ENCODE peak calls at places on chromosomes 4 and X, in four cellular contexts. V is suprapubic skin, U is prostate gland, T is IMR-90. A is an unnamed sample.

GRCh38 chr4:89069481-89069880 is 12.5 kb upstream of the FAM13A start:
- DNase-seq in T (no peak), V (no peak), U (no peak), A (no peak)

GRCh38 chr4:8682296-8682695 is 89.7 kb downstream of the CPZ start:
- DNase-seq in U (no peak), T (no peak), V (no peak), A (no peak)

GRCh38 chrX:103220511-103221406 is 5.9 kb downstream of the BEX4 start:
- DNase-seq in V (no peak), U (no peak), T (no peak), A (no peak)

GRCh38 chr4:154004028-154004427 is 215.1 kb upstream of the SFRP2 start:
- DNase-seq in V (no peak), T (no peak), U (no peak), A (no peak)

GRCh38 chr4:93897559-93897958 is 69.0 kb downstream of the ATOH1 start:
- DNase-seq in T (no peak), V (no peak), U (no peak), A (peak; percentile 44)

GRCh38 chrX:107102980-107103379 is 15.6 kb downstream of the RBM41 start:
- DNase-seq in T (peak; percentile 7), V (no peak), U (no peak), A (no peak)

GRCh38 chr4:148079945-148080344 is 348.1 kb downstream of the ARHGAP10 start:
- DNase-seq in U (no peak), T (no peak), V (no peak), A (no peak)

GRCh38 chr4:54879576-54879975 is 221.8 kb downstream of the KIT start:
- DNase-seq in T (peak; percentile 87), V (no peak), U (no peak), A (peak; percentile 5)

GRCh38 chr4:121380448-121381147 is at the start of gene QRFPR:
- DNase-seq in U (no peak), V (no peak), T (no peak), A (no peak)

GRCh38 chr4:5383191-5383980 is 325.0 kb downstream of the EVC2 start:
- DNase-seq in T (peak; percentile 74), V (no peak), U (no peak), A (no peak)

GRCh38 chrX:140775211-140775610 is 65.7 kb downstream of the LINC00632 start:
- DNase-seq in U (no peak), V (no peak), T (no peak), A (no peak)

GRCh38 chr4:11878241-11878640 is 449.5 kb upstream of the HS3ST1 start:
- DNase-seq in V (no peak), U (no peak), T (no peak), A (no peak)

GRCh38 chr4:159222158-159222557 is 119.3 kb downstream of the RAPGEF2 start:
- DNase-seq in V (no peak), U (no peak), T (no peak), A (no peak)

GRCh38 chr4:101699441-101700117 is 91.0 kb upstream of the BANK1 start:
- DNase-seq in V (no peak), U (no peak), T (no peak), A (no peak)

GRCh38 chr4:110442788-110443187 is 33.2 kb upstream of the ENPEP start:
- DNase-seq in U (no peak), T (no peak), V (no peak), A (no peak)

GRCh38 chrX:22338740-22339139 is 66.0 kb downstream of the CBLL2 start:
- DNase-seq in V (no peak), T (peak; percentile 66), U (no peak), A (peak; percentile 82)

GRCh38 chrX:72202792-72203401 is 21.3 kb downstream of the PIN4 start:
- DNase-seq in U (no peak), V (no peak), T (no peak), A (no peak)

GRCh38 chr4:154073107-154073817 is 284.4 kb upstream of the SFRP2 start:
- DNase-seq in U (no peak), T (no peak), V (no peak), A (no peak)

GRCh38 chr4:81607947-81608346 is 136.2 kb upstream of the RASGEF1B start:
- DNase-seq in V (no peak), T (no peak), U (no peak), A (no peak)

GRCh38 chr4:53019485-53020382 is 157.6 kb downstream of the RASL11B start:
- DNase-seq in V (no peak), U (no peak), T (peak; percentile 71), A (no peak)

GRCh38 chrX:82757614-82758013 is 750.5 kb upstream of the POU3F4 start:
- DNase-seq in U (no peak), V (no peak), T (no peak), A (no peak)

GRCh38 chrX:19585370-19586082 is 70.2 kb upstream of the MAP3K15 start:
- DNase-seq in U (no peak), T (no peak), V (no peak), A (no peak)

GRCh38 chr4:123488916-123489315 is 92.3 kb downstream of the SPRY1 start:
- DNase-seq in V (no peak), U (no peak), T (peak; percentile 86), A (peak; percentile 39)

GRCh38 chr4:112736718-112737135 is 99.8 kb downstream of the LARP7 start:
- DNase-seq in T (no peak), U (no peak), V (no peak), A (no peak)

GRCh38 chr4:130563185-130563890 is 1467.4 kb downstream of the C4orf33 start:
- DNase-seq in U (no peak), T (peak; percentile 72), V (no peak), A (peak; percentile 65)

GRCh38 chrX:51837926-51838325 is 55.5 kb upstream of the MAGED1 start:
- DNase-seq in U (peak; percentile 4), V (peak; percentile 65), T (peak; percentile 52), A (peak; percentile 60)

GRCh38 chr4:72448231-72448630 is 120.8 kb downstream of the ADAMTS3 start:
- DNase-seq in T (no peak), V (no peak), U (no peak), A (no peak)

GRCh38 chr4:81214518-81215218 is 354 bp downstream of the PRKG2 start:
- DNase-seq in V (no peak), T (peak; percentile 25), U (no peak), A (no peak)

GRCh38 chr4:86508436-86508835 is 85.7 kb upstream of the PTPN13 start:
- DNase-seq in V (no peak), U (no peak), T (peak; percentile 62), A (no peak)

GRCh38 chr4:100177855-100178254 is 12.4 kb downstream of the DDIT4L start:
- DNase-seq in V (no peak), U (no peak), T (no peak), A (peak; percentile 69)

GRCh38 chrX:155997436-155997835 is at the start of gene IL9R:
- DNase-seq in V (no peak), T (no peak), U (no peak), A (no peak)

GRCh38 chr4:2247128-2248043 is 5.5 kb upstream of the HAUS3 start:
- DNase-seq in V (peak; percentile 61), T (no peak), U (no peak), A (peak; percentile 3)

GRCh38 chr4:148651991-148652390 is 209.8 kb upstream of the NR3C2 start:
- DNase-seq in U (no peak), V (no peak), T (no peak), A (no peak)

GRCh38 chr4:147790412-147790811 is 58.5 kb downstream of the ARHGAP10 start:
- DNase-seq in U (no peak), T (no peak), V (no peak), A (no peak)

GRCh38 chr4:145709336-145709735 is 29.4 kb downstream of the C4orf51 start:
- DNase-seq in U (peak; percentile 73), T (no peak), V (no peak), A (no peak)

GRCh38 chrX:68647156-68647957 is at the start of gene STARD8:
- DNase-seq in V (no peak), U (no peak), T (peak; percentile 45), A (peak; percentile 74)

GRCh38 chr4:183107891-183108459 is 8.9 kb downstream of the WWC2 start:
- DNase-seq in U (no peak), V (no peak), T (peak; percentile 62), A (no peak)
- H3K27ac ChIP-seq in U (no peak overlapping the region), V (no peak overlapping the region), T (no peak overlapping the region), A (no peak overlapping the region)

GRCh38 chrX:154123241-154124219 is 20.5 kb upstream of the OPN1LW start:
- DNase-seq in V (no peak), T (no peak), U (no peak), A (no peak)

GRCh38 chrX:154117566-154117965 is 20.0 kb upstream of the MECP2 start:
- DNase-seq in U (no peak), T (no peak), V (no peak), A (no peak)

GRCh38 chrX:154120567-154120966 is 23.1 kb upstream of the MECP2 start:
- DNase-seq in U (no peak), T (no peak), V (no peak), A (no peak)

GRCh38 chrX:154121961-154122360 is 22.1 kb upstream of the OPN1LW start:
- DNase-seq in V (no peak), T (no peak), U (peak; percentile 5), A (peak; percentile 14)

GRCh38 chrX:154121207-154121606 is 22.8 kb upstream of the OPN1LW start:
- DNase-seq in V (no peak), U (no peak), T (no peak), A (no peak)
- H3K27ac ChIP-seq in V (peak overlapping the region; percentile 24), U (peak overlapping the region; percentile 23), T (no peak overlapping the region), A (no peak overlapping the region)

DNA sequence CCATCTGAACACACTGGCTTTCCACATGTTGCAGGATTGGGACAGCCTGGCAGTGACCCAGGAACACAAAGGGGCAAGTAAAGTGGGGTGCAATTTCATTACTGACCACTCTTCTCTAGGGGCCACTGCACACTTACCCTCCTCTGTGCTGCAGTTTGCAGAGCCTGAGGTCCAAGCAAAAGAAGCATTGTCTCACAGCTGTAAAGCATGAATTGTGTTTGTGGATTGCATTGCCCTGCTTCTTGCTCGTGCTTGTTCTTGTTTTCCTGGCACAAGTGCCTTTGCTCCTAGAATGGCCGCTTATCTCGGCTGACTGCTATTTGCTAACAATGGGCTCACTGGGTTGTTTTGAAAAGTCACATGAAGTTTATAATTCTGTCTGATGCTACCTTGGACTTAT is 209.1 kb upstream of the JADE1 start:
- DNase-seq in T (peak; percentile 25), U (peak; percentile 59), V (no peak), A (no peak)
- H3K27ac ChIP-seq in T (peak overlapping the region; percentile 52), U (peak overlapping the region; percentile 36), V (peak overlapping the region; percentile 70), A (no peak overlapping the region)

GRCh38 chr4:7648813-7649395 is 214.2 kb upstream of the PSAPL1 start:
- DNase-seq in V (no peak), T (no peak), U (no peak), A (peak; percentile 26)

GRCh38 chr4:7649741-7650531 is 215.2 kb upstream of the PSAPL1 start:
- DNase-seq in V (no peak), T (peak; percentile 95), U (no peak), A (peak; percentile 43)

GRCh38 chr4:7647932-7648812 is 213.4 kb upstream of the PSAPL1 start:
- DNase-seq in V (no peak), T (peak; percentile 80), U (no peak), A (no peak)

GRCh38 chr4:7650606-7651400 is 216.1 kb upstream of the PSAPL1 start:
- DNase-seq in T (no peak), V (no peak), U (no peak), A (peak; percentile 32)

DNA sequence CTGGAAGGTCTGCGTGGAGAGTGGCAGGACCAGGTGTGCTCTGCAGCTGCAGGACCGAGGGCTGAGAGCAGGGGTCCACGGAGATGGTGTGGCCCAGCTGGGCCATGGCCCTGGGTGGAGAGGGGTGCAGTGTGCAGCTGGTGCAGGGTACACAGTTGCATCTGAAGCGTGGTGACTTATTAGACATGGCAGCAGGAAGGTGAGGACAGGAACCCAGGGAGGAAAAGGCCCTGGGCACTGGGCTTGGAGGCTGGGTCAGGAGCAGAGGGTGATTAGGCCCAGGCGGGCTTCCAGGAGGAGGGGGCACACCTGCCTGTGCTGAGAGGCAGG is 214.6 kb upstream of the PSAPL1 start:
- DNase-seq in U (no peak), V (no peak), T (no peak), A (no peak)
- H3K27ac ChIP-seq in U (no peak overlapping the region), V (no peak overlapping the region), T (no peak overlapping the region), A (no peak overlapping the region)